ENCODE peak calls at places on chromosomes 12 and 14, in six cellular contexts. One of them, this sample, is unnamed.

GRCh38 chr14:104321151-104322130 is 183.1 kb downstream of the KIF26A start:
- DNase-seq in tibial nerve: no peak
- DNase-seq in heart left ventricle: no peak
- DNase-seq in pancreas: no peak
- DNase-seq in lower leg skin: no peak
- DNase-seq in GM20000: no peak
- DNase-seq in this sample: no peak

GRCh38 chr12:69419701-69420100 is 50.5 kb upstream of the FRS2 start:
- DNase-seq in tibial nerve: no peak
- DNase-seq in heart left ventricle: no peak
- DNase-seq in pancreas: no peak
- DNase-seq in lower leg skin: no peak
- DNase-seq in GM20000: no peak
- DNase-seq in this sample: no peak

GRCh38 chr14:29925106-29925722 is 2.4 kb downstream of the PRKD1 start:
- DNase-seq in tibial nerve: no peak
- DNase-seq in heart left ventricle: no peak
- DNase-seq in pancreas: no peak
- DNase-seq in lower leg skin: no peak
- DNase-seq in GM20000: no peak
- DNase-seq in this sample: no peak

GRCh38 chr12:232731-233614 is 19.0 kb upstream of the SLC6A12 start:
- DNase-seq in tibial nerve: no peak
- DNase-seq in heart left ventricle: no peak
- DNase-seq in pancreas: no peak
- DNase-seq in lower leg skin: no peak
- DNase-seq in GM20000: no peak
- DNase-seq in this sample: no peak

GRCh38 chr14:34069854-34070582 is 119.1 kb upstream of the EGLN3 start:
- DNase-seq in tibial nerve: no peak
- DNase-seq in heart left ventricle: no peak
- DNase-seq in pancreas: no peak
- DNase-seq in lower leg skin: no peak
- DNase-seq in GM20000: no peak
- DNase-seq in this sample: no peak

GRCh38 chr14:35121026-35121886 is 534 bp downstream of the PPP2R3C start:
- DNase-seq in tibial nerve: no peak
- DNase-seq in heart left ventricle: no peak
- DNase-seq in pancreas: no peak
- DNase-seq in lower leg skin: no peak
- DNase-seq in GM20000: no peak
- DNase-seq in this sample: peak; percentile 28

GRCh38 chr12:59085680-59086079 is 165.4 kb upstream of the LRIG3 start:
- DNase-seq in tibial nerve: no peak
- DNase-seq in heart left ventricle: no peak
- DNase-seq in pancreas: no peak
- DNase-seq in lower leg skin: no peak
- DNase-seq in GM20000: no peak
- DNase-seq in this sample: no peak

GRCh38 chr12:15688838-15689237 is 100.3 kb downstream of the EPS8 start:
- DNase-seq in tibial nerve: no peak
- DNase-seq in heart left ventricle: no peak
- DNase-seq in pancreas: no peak
- DNase-seq in lower leg skin: no peak
- DNase-seq in GM20000: no peak
- DNase-seq in this sample: no peak

GRCh38 chr12:34298971-34299801 is 276.9 kb downstream of the ALG10 start:
- DNase-seq in tibial nerve: no peak
- DNase-seq in heart left ventricle: peak; percentile 10
- DNase-seq in pancreas: no peak
- DNase-seq in lower leg skin: no peak
- DNase-seq in GM20000: no peak
- DNase-seq in this sample: no peak

GRCh38 chr14:63465347-63465746 is 77.8 kb downstream of the PPP2R5E start:
- DNase-seq in tibial nerve: no peak
- DNase-seq in heart left ventricle: no peak
- DNase-seq in pancreas: no peak
- DNase-seq in lower leg skin: no peak
- DNase-seq in GM20000: no peak
- DNase-seq in this sample: no peak

GRCh38 chr12:164207-164606 is 49.8 kb downstream of the SLC6A12 start:
- DNase-seq in tibial nerve: no peak
- DNase-seq in heart left ventricle: no peak
- DNase-seq in pancreas: no peak
- DNase-seq in lower leg skin: no peak
- DNase-seq in GM20000: no peak
- DNase-seq in this sample: no peak

GRCh38 chr12:51906452-51907082 is 737 bp upstream of the ACVRL1 start:
- DNase-seq in tibial nerve: no peak
- DNase-seq in heart left ventricle: no peak
- DNase-seq in pancreas: no peak
- DNase-seq in lower leg skin: no peak
- DNase-seq in GM20000: no peak
- DNase-seq in this sample: no peak

GRCh38 chr14:35331605-35332516 is 39.7 kb downstream of the PSMA6 start:
- DNase-seq in tibial nerve: no peak
- DNase-seq in heart left ventricle: no peak
- DNase-seq in pancreas: peak; percentile 62
- DNase-seq in lower leg skin: peak; percentile 68
- DNase-seq in GM20000: peak; percentile 46
- DNase-seq in this sample: no peak

DNA sequence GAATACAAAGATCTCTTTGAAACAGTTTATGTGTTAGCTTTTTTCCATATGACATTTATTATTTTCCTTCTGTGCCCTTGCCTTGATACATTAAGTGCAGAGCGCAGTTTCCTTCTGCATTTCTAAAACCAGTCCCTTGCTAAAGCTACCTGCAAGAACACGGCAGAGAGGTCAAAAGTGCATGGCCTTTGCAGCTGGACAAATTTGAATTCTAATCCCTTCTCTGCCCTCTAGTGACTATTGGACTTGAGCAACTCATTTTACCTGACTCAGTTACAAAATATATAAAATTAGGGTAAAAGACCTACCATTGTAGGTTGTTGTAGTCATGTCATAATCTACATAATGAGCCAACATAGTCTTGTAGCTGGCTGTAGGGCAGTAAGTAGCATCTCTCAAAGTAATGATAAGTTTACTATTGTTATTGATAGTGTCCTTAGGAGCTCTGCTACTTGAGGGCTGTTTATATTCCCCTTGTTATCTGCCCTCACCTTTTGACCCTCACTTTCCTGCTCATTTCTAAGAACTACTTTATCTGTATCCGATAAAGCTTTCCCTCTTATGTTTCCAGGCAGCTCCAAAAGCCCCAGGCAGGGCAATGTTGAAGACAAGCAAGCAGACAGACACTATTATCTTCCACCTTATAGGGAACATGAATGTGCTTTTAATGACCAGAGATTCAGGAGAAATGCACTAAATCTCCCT is 120.0 kb upstream of the PDZRN4 start:
- DNase-seq in tibial nerve: no peak
- DNase-seq in heart left ventricle: no peak
- DNase-seq in pancreas: no peak
- DNase-seq in lower leg skin: no peak
- DNase-seq in GM20000: no peak
- DNase-seq in this sample: no peak
- TF ChIP-seq CTCF in tibial nerve: no peak
- TF ChIP-seq CTCF in heart left ventricle: no peak
- TF ChIP-seq CTCF in pancreas: no peak
- TF ChIP-seq CTCF in lower leg skin: no peak
- TF ChIP-seq CTCF in GM20000: no peak
- TF ChIP-seq CTCF in this sample: no peak

GRCh38 chr12:120460157-120460556 is 9.4 kb downstream of the SRSF9 start:
- DNase-seq in tibial nerve: no peak
- DNase-seq in heart left ventricle: no peak
- DNase-seq in pancreas: no peak
- DNase-seq in lower leg skin: no peak
- DNase-seq in GM20000: no peak
- DNase-seq in this sample: no peak
- TF ChIP-seq CTCF in tibial nerve: no peak
- TF ChIP-seq CTCF in heart left ventricle: no peak
- TF ChIP-seq CTCF in pancreas: no peak
- TF ChIP-seq CTCF in lower leg skin: no peak
- TF ChIP-seq CTCF in GM20000: no peak
- TF ChIP-seq CTCF in this sample: no peak

GRCh38 chr12:132904718-132905328 is 17.4 kb upstream of the CHFR start:
- DNase-seq in tibial nerve: peak; percentile 57
- DNase-seq in heart left ventricle: peak; percentile 85
- DNase-seq in pancreas: peak; percentile 60
- DNase-seq in lower leg skin: peak; percentile 42
- DNase-seq in GM20000: peak; percentile 66
- DNase-seq in this sample: peak; percentile 93
- TF ChIP-seq CTCF in tibial nerve: peak; percentile 73
- TF ChIP-seq CTCF in heart left ventricle: peak; percentile 94
- TF ChIP-seq CTCF in pancreas: peak; percentile 86
- TF ChIP-seq CTCF in lower leg skin: peak; percentile 13
- TF ChIP-seq CTCF in GM20000: peak; percentile 36
- TF ChIP-seq CTCF in this sample: peak; percentile 93

DNA sequence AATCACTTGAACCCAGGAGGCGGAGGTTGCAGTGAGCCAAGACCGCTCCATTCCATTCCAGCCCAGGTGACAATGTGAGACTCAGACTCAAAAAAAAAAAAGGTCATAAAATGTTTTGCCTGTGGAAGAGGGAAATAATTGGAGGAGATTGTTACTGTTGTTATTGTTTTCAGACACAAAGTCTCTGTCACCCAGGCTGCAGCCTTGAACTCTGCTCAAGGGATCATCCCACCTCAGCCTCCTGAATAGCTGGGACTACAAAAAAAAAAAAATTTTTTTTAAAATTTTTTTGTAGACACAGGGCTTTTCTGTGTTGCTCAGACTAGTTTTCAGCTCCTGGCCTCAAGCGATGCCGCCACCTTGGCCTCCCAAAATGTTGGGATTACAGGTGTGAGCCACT is 33.9 kb downstream of the ARID2 start:
- DNase-seq in tibial nerve: no peak
- DNase-seq in heart left ventricle: no peak
- DNase-seq in pancreas: no peak
- DNase-seq in lower leg skin: no peak
- DNase-seq in GM20000: no peak
- DNase-seq in this sample: no peak
- TF ChIP-seq CTCF in tibial nerve: no peak
- TF ChIP-seq CTCF in heart left ventricle: no peak
- TF ChIP-seq CTCF in pancreas: no peak
- TF ChIP-seq CTCF in lower leg skin: no peak
- TF ChIP-seq CTCF in GM20000: no peak
- TF ChIP-seq CTCF in this sample: no peak

GRCh38 chr14:106585692-106586091 is 1059.3 kb downstream of the TMEM121 start:
- DNase-seq in tibial nerve: no peak
- DNase-seq in heart left ventricle: no peak
- DNase-seq in pancreas: no peak
- DNase-seq in lower leg skin: no peak
- DNase-seq in GM20000: no peak
- DNase-seq in this sample: no peak

DNA sequence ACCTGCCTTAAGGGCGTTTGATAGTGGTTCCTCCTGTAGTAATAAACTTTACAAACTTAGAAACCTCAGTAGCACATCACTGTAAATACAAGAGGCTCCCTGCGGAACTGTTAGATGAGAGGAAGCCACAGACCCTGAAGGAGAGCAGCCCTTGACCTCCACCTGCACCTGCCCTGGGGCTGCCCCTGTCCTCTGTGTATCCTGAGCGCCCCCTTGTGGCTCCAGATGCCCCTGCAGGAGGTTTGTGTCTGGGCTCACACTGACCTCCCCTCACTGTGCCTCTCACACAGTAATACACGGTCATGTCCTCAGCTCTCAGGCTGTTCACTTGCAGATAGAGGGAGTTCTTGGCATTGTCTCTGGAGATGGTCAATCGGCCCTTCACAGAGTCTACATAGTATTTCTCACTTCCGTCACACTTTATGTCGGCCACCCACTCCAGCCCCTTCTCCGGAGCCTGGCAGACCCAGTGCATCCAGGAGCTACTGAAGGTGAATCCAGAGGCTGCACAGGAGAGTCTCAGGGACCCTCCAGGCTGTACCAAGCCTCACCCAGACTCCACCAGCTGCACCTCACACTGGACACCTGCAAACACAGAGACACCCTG is 1059.8 kb downstream of the TMEM121 start:
- DNase-seq in tibial nerve: no peak
- DNase-seq in heart left ventricle: no peak
- DNase-seq in pancreas: peak; percentile 6
- DNase-seq in lower leg skin: no peak
- DNase-seq in GM20000: peak; percentile 69
- DNase-seq in this sample: peak; percentile 85
- TF ChIP-seq CTCF in tibial nerve: no peak
- TF ChIP-seq CTCF in heart left ventricle: peak; percentile 34
- TF ChIP-seq CTCF in pancreas: no peak
- TF ChIP-seq CTCF in lower leg skin: no peak
- TF ChIP-seq CTCF in GM20000: peak; percentile 83
- TF ChIP-seq CTCF in this sample: peak; percentile 91

DNA sequence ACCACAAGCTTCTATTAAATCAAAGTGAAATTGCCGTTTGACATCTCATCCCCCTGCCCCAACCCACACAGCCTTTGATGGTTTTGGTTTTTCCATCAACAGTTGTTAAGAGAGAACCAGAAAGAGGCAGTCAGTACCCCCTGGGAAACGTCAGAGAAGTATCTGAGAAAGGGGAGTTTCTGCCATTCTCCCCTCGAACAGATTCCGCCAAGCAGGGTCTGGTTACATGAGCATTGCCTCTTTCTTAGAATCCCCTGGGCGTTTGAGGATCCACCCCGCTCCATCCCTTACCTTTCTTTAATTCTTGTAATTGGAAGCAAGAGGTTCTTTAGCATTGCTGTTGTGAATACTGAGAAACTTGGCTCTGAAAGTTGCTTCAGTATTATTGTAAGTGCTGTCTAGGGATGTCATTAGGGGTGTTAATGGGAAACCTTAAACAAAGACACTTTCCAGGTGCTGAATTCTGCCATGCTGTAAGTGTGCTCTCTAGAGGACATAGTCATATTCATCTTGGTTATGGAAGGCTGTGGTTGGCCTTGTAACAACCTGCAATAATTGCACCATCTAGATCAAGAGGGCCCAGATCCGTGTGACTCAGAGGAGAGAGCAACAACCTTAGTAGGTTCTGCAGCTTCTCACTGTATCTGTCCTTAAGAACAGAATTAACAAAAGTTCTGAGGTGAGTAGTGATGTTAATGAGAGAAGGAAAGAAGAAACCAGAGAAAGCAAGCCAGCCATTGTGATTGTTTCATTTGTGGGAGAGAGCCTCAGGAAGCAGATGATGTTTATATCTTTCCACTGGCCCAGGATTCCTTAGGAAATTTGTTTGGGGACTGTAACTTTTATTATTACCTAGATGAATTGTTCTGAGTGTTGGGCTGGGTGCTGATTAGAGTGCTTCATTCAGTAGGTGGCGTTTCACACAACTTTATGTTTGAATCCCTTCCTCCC is 8.9 kb downstream of the TMBIM6 start:
- DNase-seq in tibial nerve: no peak
- DNase-seq in heart left ventricle: no peak
- DNase-seq in pancreas: no peak
- DNase-seq in lower leg skin: no peak
- DNase-seq in GM20000: no peak
- DNase-seq in this sample: peak; percentile 85
- TF ChIP-seq CTCF in tibial nerve: no peak
- TF ChIP-seq CTCF in heart left ventricle: no peak
- TF ChIP-seq CTCF in pancreas: no peak
- TF ChIP-seq CTCF in lower leg skin: no peak
- TF ChIP-seq CTCF in GM20000: no peak
- TF ChIP-seq CTCF in this sample: no peak

This sample was measured in activated CD8-positive, alpha-beta T cell treated with anti-CD3 and anti-CD28 coated beads for 36 hours.